ENCODE peak calls at places on chromosome 22, in eight cellular contexts. R is right lobe of liver; Q is stimulated activated CD4-positive, alpha-beta T cell treated with anti-CD3 and anti-CD28 coated beads, TNF-alpha, amount 100 ng/mL, for 4 hours; J is thoracic aorta; D is neural progenitor cell; S is iPS-NIHi11; T is adrenal gland; K is NCI-H446. G is an unnamed sample.

GRCh38 chr22:49733631-49734030 is 94.0 kb downstream of the BRD1 start:
- DNase-seq in T (no peak), Q (no peak), S (no peak), K (no peak), J (no peak), D (no peak), R (no peak), G (no peak)

GRCh38 chr22:45292675-45293402 is 8.1 kb downstream of the UPK3A start:
- DNase-seq in Q (no peak), J (no peak), T (no peak), S (no peak), D (no peak), R (no peak), K (no peak), G (no peak)

GRCh38 chr22:40553014-40553579 is 83.4 kb downstream of the MRTFA start:
- DNase-seq in K (no peak), J (no peak), T (no peak), R (no peak), S (no peak), D (no peak), Q (no peak), G (peak; percentile 53)

GRCh38 chr22:32733900-32734299 is 67.6 kb upstream of the TIMP3 start:
- DNase-seq in S (no peak), D (no peak), J (no peak), K (no peak), T (no peak), Q (no peak), R (no peak), G (no peak)

GRCh38 chr22:22703715-22704114 is 59.3 kb downstream of the GGTLC2 start:
- DNase-seq in S (no peak), T (no peak), R (peak; percentile 61), K (no peak), Q (no peak), J (no peak), D (no peak), G (no peak)

GRCh38 chr22:45009881-45010531 is at the start of gene PHF21B:
- DNase-seq in T (peak; percentile 59), J (no peak), K (peak; percentile 36), Q (no peak), R (no peak), S (peak; percentile 91), D (peak; percentile 97), G (peak; percentile 82)

GRCh38 chr22:26409705-26410376 is 19.2 kb upstream of the ASPHD2 start:
- DNase-seq in D (no peak), S (no peak), K (no peak), R (no peak), Q (no peak), T (no peak), J (no peak), G (no peak)

GRCh38 chr22:41411021-41411851 is 29.5 kb downstream of the TEF start:
- DNase-seq in Q (no peak), J (peak; percentile 38), D (peak; percentile 21), R (no peak), T (no peak), K (no peak), S (no peak), G (peak; percentile 46)

GRCh38 chr22:35627267-35628041 is 10.3 kb upstream of the MB start:
- DNase-seq in R (peak; percentile 90), Q (peak; percentile 35), S (peak; percentile 78), T (peak; percentile 90), J (peak; percentile 63), D (peak; percentile 81), K (peak; percentile 6), G (peak; percentile 84)

GRCh38 chr22:26586556-26587325 is 3.2 kb downstream of the TPST2 start:
- DNase-seq in S (no peak), D (no peak), J (no peak), R (no peak), T (peak; percentile 26), K (no peak), Q (no peak), G (no peak)

GRCh38 chr22:23023294-23023693 is 47.0 kb upstream of the GNAZ start:
- DNase-seq in R (no peak), D (no peak), T (no peak), J (no peak), K (no peak), Q (no peak), S (no peak), G (no peak)

GRCh38 chr22:23984430-23984829 is 4.5 kb downstream of the GSTT2 start:
- DNase-seq in R (no peak), T (peak; percentile 40), K (peak; percentile 60), J (no peak), Q (peak; percentile 60), D (no peak), S (peak; percentile 18), G (no peak)

GRCh38 chr22:23743303-23743705 is 7.6 kb downstream of the ZNF70 start:
- DNase-seq in R (no peak), D (no peak), Q (no peak), S (no peak), T (no peak), J (no peak), K (no peak), G (no peak)

GRCh38 chr22:48567213-48567975 is 1260.3 kb downstream of the BRD1 start:
- DNase-seq in J (no peak), D (no peak), K (no peak), Q (no peak), T (no peak), R (no peak), S (no peak), G (no peak)

GRCh38 chr22:45308624-45309421 is 911 bp upstream of the FAM118A start:
- DNase-seq in T (no peak), R (no peak), K (no peak), S (no peak), J (no peak), D (peak; percentile 28), Q (no peak), G (no peak)

GRCh38 chr22:30424471-30425326 is 869 bp upstream of the MTFP1 start:
- DNase-seq in J (no peak), S (no peak), D (peak; percentile 57), R (no peak), Q (no peak), T (no peak), K (peak; percentile 55), G (peak; percentile 48)

GRCh38 chr22:20174785-20175596 is 24.1 kb upstream of the CCDC188 start:
- DNase-seq in J (no peak), R (no peak), T (no peak), S (peak; percentile 67), Q (no peak), D (peak; percentile 62), K (no peak), G (no peak)

GRCh38 chr22:24402460-24403192 is 24.8 kb upstream of the ADORA2A start:
- DNase-seq in J (peak; percentile 83), T (peak; percentile 90), S (no peak), K (peak; percentile 9), D (no peak), Q (no peak), R (no peak), G (no peak)

GRCh38 chr22:35838849-35839646 is 121.4 kb downstream of the APOL5 start:
- DNase-seq in R (no peak), T (peak; percentile 55), Q (no peak), S (peak; percentile 21), D (peak; percentile 68), K (peak; percentile 40), J (no peak), G (no peak)

GRCh38 chr22:43191831-43192230 is 4.9 kb upstream of the TTLL12 start:
- DNase-seq in R (no peak), T (no peak), K (no peak), S (no peak), J (no peak), Q (no peak), D (no peak), G (no peak)

GRCh38 chr22:29797351-29797750 is 30.2 kb downstream of the UQCR10 start:
- DNase-seq in T (no peak), S (no peak), J (no peak), Q (no peak), D (no peak), K (no peak), R (no peak), G (no peak)

GRCh38 chr22:46598737-46599424 is 21.3 kb upstream of the GRAMD4 start:
- DNase-seq in D (no peak), S (no peak), R (peak; percentile 48), T (peak; percentile 54), K (no peak), J (no peak), Q (no peak), G (no peak)

GRCh38 chr22:42662114-42663021 is 13.2 kb upstream of the CYB5R3 start:
- DNase-seq in J (no peak), Q (peak; percentile 64), R (peak; percentile 82), K (peak; percentile 22), S (peak; percentile 95), D (peak; percentile 91), T (peak; percentile 81), G (peak; percentile 86)

GRCh38 chr22:35133702-35134395 is 67.9 kb downstream of the ISX start:
- DNase-seq in J (no peak), S (no peak), K (no peak), D (no peak), Q (no peak), R (no peak), T (no peak), G (no peak)

GRCh38 chr22:43812149-43812842 is at the start of gene EFCAB6:
- DNase-seq in K (peak; percentile 85), T (peak; percentile 95), Q (peak; percentile 84), R (peak; percentile 94), D (peak; percentile 97), J (peak; percentile 72), S (peak; percentile 93), G (peak; percentile 94)

GRCh38 chr22:43726296-43726695 is 85.8 kb downstream of the EFCAB6 start:
- DNase-seq in S (no peak), D (no peak), J (no peak), R (no peak), K (no peak), Q (no peak), T (no peak), G (no peak)

GRCh38 chr22:50307891-50308596 is 598 bp upstream of the PLXNB2 start:
- DNase-seq in R (no peak), K (no peak), J (no peak), Q (no peak), S (no peak), T (no peak), D (no peak), G (no peak)

GRCh38 chr22:25563757-25564319 is 637 bp upstream of the GRK3 start:
- DNase-seq in D (peak; percentile 33), S (no peak), J (no peak), K (no peak), R (no peak), T (peak; percentile 46), Q (no peak), G (no peak)

GRCh38 chr22:32661296-32661695 is 140.2 kb upstream of the TIMP3 start:
- DNase-seq in R (no peak), J (no peak), S (no peak), Q (no peak), K (no peak), T (no peak), D (no peak), G (no peak)

GRCh38 chr22:49208768-49209252 is 618.9 kb downstream of the BRD1 start:
- DNase-seq in S (peak; percentile 83), T (no peak), Q (no peak), D (peak; percentile 81), K (no peak), J (no peak), R (peak; percentile 48), G (peak; percentile 46)

GRCh38 chr22:24965822-24966626 is 13.5 kb downstream of the KIAA1671 start:
- DNase-seq in S (no peak), D (no peak), J (no peak), Q (no peak), K (no peak), R (peak; percentile 95), T (peak; percentile 86), G (no peak)

GRCh38 chr22:26660961-26661578 is 3.7 kb downstream of the MIAT start:
- DNase-seq in Q (no peak), T (no peak), K (no peak), D (peak; percentile 94), S (no peak), J (no peak), R (no peak), G (no peak)

GRCh38 chr22:33600113-33600512 is 320.2 kb downstream of the LARGE1 start:
- DNase-seq in D (no peak), Q (no peak), R (no peak), K (no peak), T (no peak), S (no peak), J (no peak), G (no peak)

GRCh38 chr22:40345271-40345670 is 1.0 kb upstream of the ADSL start:
- DNase-seq in D (no peak), S (no peak), J (no peak), Q (no peak), T (peak; percentile 53), K (no peak), R (no peak), G (no peak)

G was measured in H9.